ENCODE peak calls at places on chromosomes 11 and 22, in six cellular contexts. One of them, this sample, is unnamed.

GRCh38 chr11:91686700-91687099 is 537.9 kb upstream of the FAT3 start:
- DNase-seq in lower leg skin: no peak
- DNase-seq in adrenal gland: no peak
- DNase-seq in HCT116: no peak
- DNase-seq in sigmoid colon: no peak
- DNase-seq in ovary: no peak
- DNase-seq in this sample: no peak

GRCh38 chr11:35852056-35852455 is 91.8 kb upstream of the LDLRAD3 start:
- DNase-seq in lower leg skin: no peak
- DNase-seq in adrenal gland: peak; percentile 33
- DNase-seq in HCT116: no peak
- DNase-seq in sigmoid colon: peak; percentile 69
- DNase-seq in ovary: no peak
- DNase-seq in this sample: peak; percentile 37

GRCh38 chr22:28904211-28904808 is 20.9 kb downstream of the ZNRF3 start:
- DNase-seq in lower leg skin: peak; percentile 36
- DNase-seq in adrenal gland: no peak
- DNase-seq in HCT116: no peak
- DNase-seq in sigmoid colon: no peak
- DNase-seq in ovary: no peak
- DNase-seq in this sample: no peak

GRCh38 chr11:2312232-2313042 is 10.6 kb downstream of the TSPAN32 start:
- DNase-seq in lower leg skin: peak; percentile 86
- DNase-seq in adrenal gland: no peak
- DNase-seq in HCT116: no peak
- DNase-seq in sigmoid colon: peak; percentile 74
- DNase-seq in ovary: peak; percentile 35
- DNase-seq in this sample: no peak

GRCh38 chr11:71482216-71482615 is 29.2 kb downstream of the NADSYN1 start:
- DNase-seq in lower leg skin: no peak
- DNase-seq in adrenal gland: no peak
- DNase-seq in HCT116: no peak
- DNase-seq in sigmoid colon: no peak
- DNase-seq in ovary: no peak
- DNase-seq in this sample: no peak

GRCh38 chr11:87037450-87038234 is at the start of gene TMEM135:
- DNase-seq in lower leg skin: peak; percentile 98
- DNase-seq in adrenal gland: peak; percentile 95
- DNase-seq in HCT116: peak; percentile 90
- DNase-seq in sigmoid colon: peak; percentile 97
- DNase-seq in ovary: peak; percentile 93
- DNase-seq in this sample: peak; percentile 95

GRCh38 chr11:47571895-47572294 is 6.5 kb downstream of the PTPMT1 start:
- DNase-seq in lower leg skin: no peak
- DNase-seq in adrenal gland: no peak
- DNase-seq in HCT116: no peak
- DNase-seq in sigmoid colon: no peak
- DNase-seq in ovary: no peak
- DNase-seq in this sample: no peak

GRCh38 chr11:13486926-13487660 is 8.7 kb downstream of the PTH start:
- DNase-seq in lower leg skin: no peak
- DNase-seq in adrenal gland: peak; percentile 60
- DNase-seq in HCT116: no peak
- DNase-seq in sigmoid colon: no peak
- DNase-seq in ovary: no peak
- DNase-seq in this sample: peak; percentile 46

GRCh38 chr11:111585371-111585770 is 16.9 kb upstream of the SIK2 start:
- DNase-seq in lower leg skin: no peak
- DNase-seq in adrenal gland: no peak
- DNase-seq in HCT116: no peak
- DNase-seq in sigmoid colon: no peak
- DNase-seq in ovary: no peak
- DNase-seq in this sample: no peak

GRCh38 chr11:66335531-66336233 is 552 bp downstream of the RIN1 start:
- DNase-seq in lower leg skin: peak; percentile 86
- DNase-seq in adrenal gland: no peak
- DNase-seq in HCT116: no peak
- DNase-seq in sigmoid colon: peak; percentile 71
- DNase-seq in ovary: no peak
- DNase-seq in this sample: no peak

GRCh38 chr22:27063381-27063780 is 406.0 kb downstream of the MIAT start:
- DNase-seq in lower leg skin: no peak
- DNase-seq in adrenal gland: no peak
- DNase-seq in HCT116: no peak
- DNase-seq in sigmoid colon: no peak
- DNase-seq in ovary: no peak
- DNase-seq in this sample: no peak

GRCh38 chr11:130166457-130166784 is 6.8 kb downstream of the ST14 start:
- DNase-seq in lower leg skin: no peak
- DNase-seq in adrenal gland: peak; percentile 88
- DNase-seq in HCT116: peak; percentile 82
- DNase-seq in sigmoid colon: no peak
- DNase-seq in ovary: no peak
- DNase-seq in this sample: no peak

GRCh38 chr11:13698147-13698546 is 29.7 kb downstream of the FAR1 start:
- DNase-seq in lower leg skin: no peak
- DNase-seq in adrenal gland: no peak
- DNase-seq in HCT116: no peak
- DNase-seq in sigmoid colon: no peak
- DNase-seq in ovary: no peak
- DNase-seq in this sample: no peak

GRCh38 chr11:66100272-66101037 is 30.4 kb downstream of the PACS1 start:
- DNase-seq in lower leg skin: peak; percentile 91
- DNase-seq in adrenal gland: peak; percentile 89
- DNase-seq in HCT116: no peak
- DNase-seq in sigmoid colon: peak; percentile 78
- DNase-seq in ovary: peak; percentile 75
- DNase-seq in this sample: peak; percentile 77

GRCh38 chr11:94034207-94034606 is 13.1 kb downstream of the HEPHL1 start:
- DNase-seq in lower leg skin: no peak
- DNase-seq in adrenal gland: no peak
- DNase-seq in HCT116: no peak
- DNase-seq in sigmoid colon: no peak
- DNase-seq in ovary: no peak
- DNase-seq in this sample: no peak

GRCh38 chr11:64629796-64630562 is 39.0 kb downstream of the SLC22A12 start:
- DNase-seq in lower leg skin: no peak
- DNase-seq in adrenal gland: peak; percentile 64
- DNase-seq in HCT116: peak; percentile 77
- DNase-seq in sigmoid colon: peak; percentile 91
- DNase-seq in ovary: no peak
- DNase-seq in this sample: no peak

GRCh38 chr11:26286472-26287066 is 45.4 kb upstream of the ANO3 start:
- DNase-seq in lower leg skin: no peak
- DNase-seq in adrenal gland: no peak
- DNase-seq in HCT116: no peak
- DNase-seq in sigmoid colon: no peak
- DNase-seq in ovary: no peak
- DNase-seq in this sample: no peak

GRCh38 chr11:104694259-104695070 is 203.8 kb downstream of the CASP12 start:
- DNase-seq in lower leg skin: no peak
- DNase-seq in adrenal gland: peak; percentile 27
- DNase-seq in HCT116: no peak
- DNase-seq in sigmoid colon: no peak
- DNase-seq in ovary: no peak
- DNase-seq in this sample: no peak

GRCh38 chr11:125375146-125375545 is 120.9 kb downstream of the FEZ1 start:
- DNase-seq in lower leg skin: no peak
- DNase-seq in adrenal gland: no peak
- DNase-seq in HCT116: no peak
- DNase-seq in sigmoid colon: no peak
- DNase-seq in ovary: no peak
- DNase-seq in this sample: no peak

GRCh38 chr11:63710476-63711217 is 29.3 kb downstream of the RTN3 start:
- DNase-seq in lower leg skin: no peak
- DNase-seq in adrenal gland: no peak
- DNase-seq in HCT116: no peak
- DNase-seq in sigmoid colon: no peak
- DNase-seq in ovary: no peak
- DNase-seq in this sample: no peak

GRCh38 chr11:49424136-49424535 is 215.7 kb upstream of the FOLH1 start:
- DNase-seq in lower leg skin: no peak
- DNase-seq in adrenal gland: no peak
- DNase-seq in HCT116: no peak
- DNase-seq in sigmoid colon: no peak
- DNase-seq in ovary: no peak
- DNase-seq in this sample: no peak

GRCh38 chr11:100805509-100806199 is 118.6 kb downstream of the ARHGAP42 start:
- DNase-seq in lower leg skin: no peak
- DNase-seq in adrenal gland: no peak
- DNase-seq in HCT116: no peak
- DNase-seq in sigmoid colon: no peak
- DNase-seq in ovary: no peak
- DNase-seq in this sample: no peak

GRCh38 chr11:13475091-13475490 is 12.1 kb upstream of the BTBD10 start:
- DNase-seq in lower leg skin: no peak
- DNase-seq in adrenal gland: no peak
- DNase-seq in HCT116: no peak
- DNase-seq in sigmoid colon: no peak
- DNase-seq in ovary: no peak
- DNase-seq in this sample: no peak

GRCh38 chr22:30251661-30252226 is 5.2 kb upstream of the LIF start:
- DNase-seq in lower leg skin: peak; percentile 81
- DNase-seq in adrenal gland: no peak
- DNase-seq in HCT116: no peak
- DNase-seq in sigmoid colon: no peak
- DNase-seq in ovary: no peak
- DNase-seq in this sample: peak; percentile 75
- TF ChIP-seq POLR2A in lower leg skin: no peak
- TF ChIP-seq POLR2A in adrenal gland: no peak
- TF ChIP-seq POLR2A in HCT116: no peak
- TF ChIP-seq POLR2A in sigmoid colon: no peak
- TF ChIP-seq POLR2A in ovary: no peak
- TF ChIP-seq POLR2A in this sample: no peak

GRCh38 chr22:18044548-18045271 is 20.3 kb upstream of the MICAL3 start:
- DNase-seq in lower leg skin: no peak
- DNase-seq in adrenal gland: peak; percentile 89
- DNase-seq in HCT116: no peak
- DNase-seq in sigmoid colon: no peak
- DNase-seq in ovary: peak; percentile 98
- DNase-seq in this sample: peak; percentile 72
- TF ChIP-seq POLR2A in lower leg skin: no peak
- TF ChIP-seq POLR2A in adrenal gland: peak; percentile 41
- TF ChIP-seq POLR2A in HCT116: no peak
- TF ChIP-seq POLR2A in sigmoid colon: no peak
- TF ChIP-seq POLR2A in ovary: no peak
- TF ChIP-seq POLR2A in this sample: no peak

GRCh38 chr22:37801946-37802309 is 5.8 kb upstream of the GCAT start:
- DNase-seq in lower leg skin: no peak
- DNase-seq in adrenal gland: no peak
- DNase-seq in HCT116: no peak
- DNase-seq in sigmoid colon: no peak
- DNase-seq in ovary: no peak
- DNase-seq in this sample: no peak

GRCh38 chr22:37803636-37804371 is 3.9 kb upstream of the GCAT start:
- DNase-seq in lower leg skin: peak; percentile 88
- DNase-seq in adrenal gland: peak; percentile 48
- DNase-seq in HCT116: no peak
- DNase-seq in sigmoid colon: no peak
- DNase-seq in ovary: peak; percentile 61
- DNase-seq in this sample: no peak

GRCh38 chr22:37803195-37803635 is 4.5 kb upstream of the GCAT start:
- DNase-seq in lower leg skin: no peak
- DNase-seq in adrenal gland: no peak
- DNase-seq in HCT116: no peak
- DNase-seq in sigmoid colon: no peak
- DNase-seq in ovary: no peak
- DNase-seq in this sample: no peak

GRCh38 chr22:37804502-37804885 is 3.2 kb upstream of the GCAT start:
- DNase-seq in lower leg skin: no peak
- DNase-seq in adrenal gland: no peak
- DNase-seq in HCT116: no peak
- DNase-seq in sigmoid colon: no peak
- DNase-seq in ovary: peak; percentile 61
- DNase-seq in this sample: no peak

DNA sequence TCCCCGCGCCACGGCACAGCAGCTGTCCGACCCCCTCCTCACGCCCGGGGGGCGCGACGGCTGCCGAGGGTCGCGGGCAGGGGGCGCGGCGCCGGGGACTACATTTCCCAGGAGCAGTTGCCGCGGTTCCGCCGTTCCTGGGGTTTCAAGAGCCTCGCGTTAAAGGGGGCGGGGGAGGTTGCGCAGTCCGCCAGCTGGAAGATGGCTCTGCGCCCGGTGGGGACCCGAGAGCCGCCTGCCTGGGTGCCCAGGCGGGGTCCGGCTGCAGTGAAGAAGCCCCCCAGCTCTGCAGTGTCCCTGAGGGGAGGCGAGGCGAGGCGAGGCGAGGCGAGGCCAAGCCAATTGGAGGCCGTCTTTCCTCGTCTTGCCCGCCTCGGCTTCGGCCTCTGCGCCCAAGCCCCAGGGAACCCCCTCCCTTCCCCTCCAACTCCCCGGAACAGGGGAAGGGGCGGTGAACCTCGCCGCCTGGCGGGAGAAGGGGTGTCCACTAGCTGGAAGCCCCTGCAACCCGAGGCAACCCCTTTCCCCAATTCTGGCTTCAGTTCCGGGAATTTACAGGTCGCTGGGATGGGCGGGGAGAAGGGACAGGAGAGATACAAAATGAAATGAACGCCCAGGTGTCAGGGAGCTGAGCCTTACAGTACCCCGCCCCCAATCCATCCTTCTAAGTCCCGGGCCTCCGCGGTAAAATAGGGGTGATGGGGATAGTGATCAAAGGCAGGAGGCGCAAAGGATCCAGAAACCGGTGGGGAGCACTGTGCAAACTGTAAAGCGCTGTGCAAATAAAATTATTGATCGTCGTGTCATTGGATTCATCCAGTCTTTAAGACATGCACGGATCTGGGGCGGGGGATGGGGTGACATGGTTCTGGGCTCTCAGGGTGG is 5.2 kb upstream of the GCAT start:
- DNase-seq in lower leg skin: peak; percentile 93
- DNase-seq in adrenal gland: peak; percentile 73
- DNase-seq in HCT116: no peak
- DNase-seq in sigmoid colon: peak; percentile 83
- DNase-seq in ovary: peak; percentile 79
- DNase-seq in this sample: peak; percentile 71
- TF ChIP-seq POLR2A in lower leg skin: no peak
- TF ChIP-seq POLR2A in adrenal gland: peak; percentile 23
- TF ChIP-seq POLR2A in HCT116: no peak
- TF ChIP-seq POLR2A in sigmoid colon: peak; percentile 26
- TF ChIP-seq POLR2A in ovary: no peak
- TF ChIP-seq POLR2A in this sample: no peak

GRCh38 chr11:124113890-124114289 is 1.4 kb upstream of the VWA5A start:
- DNase-seq in lower leg skin: no peak
- DNase-seq in adrenal gland: no peak
- DNase-seq in HCT116: no peak
- DNase-seq in sigmoid colon: no peak
- DNase-seq in ovary: no peak
- DNase-seq in this sample: no peak

GRCh38 chr11:124109377-124109776 is 5.9 kb upstream of the VWA5A start:
- DNase-seq in lower leg skin: no peak
- DNase-seq in adrenal gland: no peak
- DNase-seq in HCT116: no peak
- DNase-seq in sigmoid colon: no peak
- DNase-seq in ovary: no peak
- DNase-seq in this sample: no peak

GRCh38 chr11:124115782-124116616 is 749 bp downstream of the VWA5A start:
- DNase-seq in lower leg skin: no peak
- DNase-seq in adrenal gland: peak; percentile 29
- DNase-seq in HCT116: no peak
- DNase-seq in sigmoid colon: peak; percentile 66
- DNase-seq in ovary: peak; percentile 18
- DNase-seq in this sample: no peak

GRCh38 chr11:124119103-124119502 is 3.9 kb downstream of the VWA5A start:
- DNase-seq in lower leg skin: no peak
- DNase-seq in adrenal gland: no peak
- DNase-seq in HCT116: no peak
- DNase-seq in sigmoid colon: no peak
- DNase-seq in ovary: no peak
- DNase-seq in this sample: no peak

GRCh38 chr11:124114942-124115781 is at the start of gene VWA5A:
- DNase-seq in lower leg skin: peak; percentile 94
- DNase-seq in adrenal gland: peak; percentile 90
- DNase-seq in HCT116: peak; percentile 82
- DNase-seq in sigmoid colon: peak; percentile 86
- DNase-seq in ovary: peak; percentile 72
- DNase-seq in this sample: peak; percentile 69
- TF ChIP-seq POLR2A in lower leg skin: no peak
- TF ChIP-seq POLR2A in adrenal gland: peak; percentile 96
- TF ChIP-seq POLR2A in HCT116: no peak
- TF ChIP-seq POLR2A in sigmoid colon: peak; percentile 17
- TF ChIP-seq POLR2A in ovary: peak; percentile 40
- TF ChIP-seq POLR2A in this sample: no peak

This sample was measured in heart left ventricle.